ENCODE peak calls at places on chromosomes 4 and X, in six cellular contexts. S is astrocyte of the cerebellum; B is uterus; U is CD4-positive, CD25-positive, alpha-beta regulatory T cell; D is iPS DF 6.9; O is choroid plexus epithelial cell. H is an unnamed sample.

GRCh38 chrX:30794497-30794896 is 94.6 kb downstream of the TAB3 start:
- DNase-seq in S (no peak), B (no peak), U (no peak), D (no peak), O (no peak), H (no peak)

GRCh38 chr4:74471228-74471627 is 26.3 kb downstream of the AREG start:
- DNase-seq in S (no peak), B (no peak), U (no peak), D (no peak), O (no peak), H (no peak)

GRCh38 chr4:110589297-110589696 is 33.6 kb downstream of the PITX2 start:
- DNase-seq in S (no peak), B (no peak), U (no peak), D (no peak), O (peak), H (no peak)

GRCh38 chr4:153547520-153547919 is 81.4 kb downstream of the TMEM131L start:
- DNase-seq in S (no peak), B (no peak), U (no peak), D (no peak), O (no peak), H (no peak)

GRCh38 chr4:64718091-64718490 is 308.8 kb upstream of the TECRL start:
- DNase-seq in S (peak), B (no peak), U (no peak), D (no peak), O (peak), H (peak)

GRCh38 chrX:131287556-131288179 is 1.4 kb downstream of the IGSF1 start:
- DNase-seq in S (no peak), B (no peak), U (no peak), D (no peak), O (no peak), H (no peak)

GRCh38 chrX:97490656-97491055 is 606.9 kb downstream of the RPA4 start:
- DNase-seq in S (no peak), B (no peak), U (no peak), D (no peak), O (peak), H (no peak)

GRCh38 chr4:43457866-43458265 is 565.4 kb downstream of the GRXCR1 start:
- DNase-seq in S (no peak), B (no peak), U (no peak), D (no peak), O (peak), H (no peak)

GRCh38 chrX:101462892-101463291 is 22.4 kb upstream of the ARMCX4 start:
- DNase-seq in S (no peak), B (no peak), U (peak), D (no peak), O (peak), H (no peak)

GRCh38 chrX:77446029-77446585 is 1.1 kb upstream of the FGF16 start:
- DNase-seq in S (no peak), B (no peak), U (peak), D (no peak), O (no peak), H (no peak)
- H3K4me3 ChIP-seq in S (peak), B (peak), U (peak), D (peak), O (peak), H (peak)

DNA sequence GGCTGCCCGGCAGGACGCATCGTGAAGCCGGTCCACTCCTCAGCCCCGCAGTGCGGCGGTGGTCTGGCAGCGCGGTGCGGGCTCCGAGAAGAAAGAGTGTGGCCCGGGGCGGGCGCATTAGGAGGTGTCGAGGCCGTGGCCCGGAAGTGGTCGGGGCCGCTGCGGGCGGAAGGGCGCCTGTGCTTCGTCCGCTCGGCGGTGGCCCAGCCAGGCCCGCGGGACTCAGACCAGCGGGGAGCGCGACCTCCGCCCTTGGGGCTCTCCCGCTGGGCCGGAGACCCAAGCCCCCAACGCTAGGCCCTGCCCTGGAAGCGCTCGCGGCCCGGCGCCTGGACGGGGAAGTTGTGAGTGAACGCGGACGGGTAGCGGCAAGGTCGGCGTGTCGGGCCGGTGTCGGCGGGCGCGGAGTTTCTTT is 60.0 kb downstream of the HS3ST1 start:
- DNase-seq in S (no peak), B (no peak), U (no peak), D (no peak), O (no peak), H (no peak)
- H3K4me3 ChIP-seq in S (no peak), B (no peak), U (no peak), D (no peak), O (no peak), H (no peak)

DNA sequence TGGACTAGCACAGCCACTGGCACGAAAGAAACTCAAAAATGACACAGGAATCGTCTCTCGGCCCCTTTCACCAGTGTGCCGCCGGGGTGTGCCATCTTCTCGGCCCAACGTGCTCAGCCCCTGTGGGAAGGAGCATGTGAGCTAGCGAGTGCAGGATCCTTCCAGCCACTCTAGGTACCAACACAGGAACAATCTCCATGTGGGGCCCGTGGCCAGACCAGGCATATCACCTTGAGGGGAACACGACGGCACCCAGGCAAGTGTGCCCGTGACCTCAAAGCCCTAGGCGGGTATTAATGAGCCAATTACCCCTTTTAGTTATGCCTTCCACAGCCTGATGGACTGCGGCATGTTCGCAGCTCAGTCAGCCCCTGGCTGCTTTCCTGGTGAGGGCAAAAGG is 231.5 kb downstream of the FAT4 start:
- DNase-seq in S (no peak), B (no peak), U (no peak), D (no peak), O (no peak), H (no peak)
- H3K4me3 ChIP-seq in S (no peak), B (no peak), U (no peak), D (no peak), O (no peak), H (no peak)

DNA sequence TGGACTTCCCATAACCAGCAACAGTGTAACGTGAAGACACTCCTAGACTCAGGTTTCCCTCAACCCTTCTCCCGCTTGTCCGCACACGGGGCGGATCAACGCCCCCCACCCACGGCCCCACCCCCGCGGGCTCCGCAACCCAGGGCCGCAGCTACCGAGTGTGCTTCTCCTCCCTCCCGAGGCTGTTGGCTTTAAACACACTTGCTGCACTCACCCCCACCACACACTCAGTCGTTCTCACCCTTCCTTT is 50.4 kb upstream of the BCOR start:
- DNase-seq in S (no peak), B (no peak), U (no peak), D (no peak), O (no peak), H (no peak)
- H3K4me3 ChIP-seq in S (no peak), B (no peak), U (no peak), D (no peak), O (no peak), H (no peak)

DNA sequence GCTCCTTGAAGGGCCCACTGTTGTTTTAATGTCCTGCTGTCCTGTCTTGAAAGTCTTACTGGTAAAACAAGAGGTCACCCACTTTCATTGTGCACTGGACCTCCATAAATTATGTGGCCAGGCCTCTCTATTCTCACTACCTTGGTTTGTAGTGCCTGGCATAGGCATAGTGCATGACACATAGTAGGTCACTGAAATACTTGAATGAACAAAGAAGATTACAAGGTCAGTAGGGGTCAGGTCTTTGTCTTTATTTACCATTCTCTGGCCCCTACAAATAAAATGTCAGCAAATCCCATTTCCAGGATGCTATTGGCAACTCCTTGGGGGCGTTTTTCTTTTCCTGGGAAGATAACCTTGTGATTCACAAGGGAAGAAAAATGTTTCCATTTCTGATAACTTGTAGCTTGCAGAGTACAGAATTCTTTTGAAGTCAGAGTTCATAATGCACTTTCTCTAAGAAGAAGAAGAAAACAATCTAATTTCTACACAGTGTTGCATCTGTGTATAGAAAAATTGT is 1.4 kb downstream of the PGM2 start:
- DNase-seq in S (no peak), B (no peak), U (no peak), D (no peak), O (no peak), H (no peak)
- H3K4me3 ChIP-seq in S (peak), B (peak), U (peak), D (no peak), O (peak), H (peak)

DNA sequence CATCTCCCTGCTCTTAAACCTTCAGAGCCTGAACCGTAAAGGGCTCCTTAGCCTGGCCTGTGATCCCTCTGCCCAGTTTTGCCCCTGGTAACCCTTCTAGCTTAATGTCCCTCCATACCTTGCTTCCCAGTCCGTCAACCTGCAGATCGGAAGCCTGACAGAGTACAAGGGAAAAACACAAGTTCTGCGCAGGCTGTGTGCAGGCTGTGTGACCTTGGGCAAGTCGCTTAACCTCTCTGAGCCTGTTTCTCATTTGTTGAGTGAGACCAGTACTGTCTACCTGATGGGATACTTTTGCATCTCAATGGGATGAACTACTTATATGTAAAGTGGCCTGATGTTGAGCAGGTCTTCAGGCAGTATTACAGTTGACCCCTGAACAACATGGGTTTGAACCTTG is 1.7 kb downstream of the NSDHL start:
- DNase-seq in S (no peak), B (no peak), U (no peak), D (no peak), O (no peak), H (no peak)
- H3K4me3 ChIP-seq in S (no peak), B (no peak), U (no peak), D (no peak), O (no peak), H (peak)

DNA sequence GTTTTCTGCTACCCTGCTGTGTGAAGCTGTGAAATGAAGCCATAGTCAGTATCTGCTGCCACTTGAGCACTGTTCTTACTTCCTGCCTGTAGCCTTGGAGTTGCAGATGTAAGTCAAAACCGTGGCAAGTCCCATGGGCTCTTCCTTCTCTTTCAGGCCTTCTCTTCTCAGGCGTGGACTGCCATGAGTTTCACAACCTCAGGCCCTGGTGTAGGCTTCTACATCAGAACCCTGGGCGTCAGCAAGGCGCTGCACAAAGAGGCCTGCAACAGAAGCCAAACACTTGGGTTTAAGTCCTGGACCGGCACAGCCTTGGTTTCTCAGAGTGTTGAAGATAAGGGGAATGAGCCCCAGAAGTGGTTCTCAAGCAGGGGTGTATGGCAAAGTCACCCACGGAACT is 2.5 kb downstream of the ZNF518B start:
- DNase-seq in S (no peak), B (no peak), U (no peak), D (no peak), O (no peak), H (no peak)
- H3K4me3 ChIP-seq in S (no peak), B (no peak), U (no peak), D (no peak), O (no peak), H (no peak)

GRCh38 chrX:105823092-105823454 is 734 bp downstream of the NRK start:
- DNase-seq in S (no peak), B (no peak), U (no peak), D (no peak), O (no peak), H (no peak)
- H3K4me3 ChIP-seq in S (peak), B (peak), U (no peak), D (peak), O (peak), H (peak)